ENCODE peak calls at places on chromosome 3, in six cellular contexts. R, Q, J, F, K and O are unnamed samples.

GRCh38 chr3:67017211-67017610 is 19.1 kb downstream of the KBTBD8 start:
- DNase-seq in R (no peak), F (no peak), J (peak; percentile 22), Q (no peak), K (peak; percentile 42), O (no peak)

GRCh38 chr3:149377408-149378111 is at the start of gene TM4SF1:
- DNase-seq in F (no peak), K (peak; percentile 97), J (peak; percentile 100), Q (peak; percentile 88), R (peak; percentile 39), O (peak; percentile 78)

GRCh38 chr3:122268257-122269024 is 56.6 kb upstream of the CSTA start:
- DNase-seq in K (no peak), J (no peak), Q (no peak), F (no peak), R (no peak), O (no peak)

GRCh38 chr3:150743508-150743907 is 19.5 kb downstream of the SIAH2 start:
- DNase-seq in R (no peak), F (no peak), J (peak; percentile 90), K (peak; percentile 51), Q (no peak), O (no peak)

GRCh38 chr3:189498995-189499704 is 132.0 kb upstream of the TP63 start:
- DNase-seq in J (no peak), F (no peak), Q (no peak), R (no peak), K (no peak), O (no peak)

GRCh38 chr3:184733971-184734608 is 22.2 kb upstream of the MAGEF1 start:
- DNase-seq in Q (no peak), R (no peak), K (no peak), F (no peak), J (no peak), O (no peak)

GRCh38 chr3:116141724-116142123 is 303.6 kb downstream of the LSAMP start:
- DNase-seq in R (no peak), J (no peak), K (peak; percentile 13), F (no peak), Q (no peak), O (no peak)

GRCh38 chr3:67415504-67415903 is 238.9 kb downstream of the SUCLG2 start:
- DNase-seq in J (no peak), R (no peak), Q (peak; percentile 11), K (peak; percentile 59), F (no peak), O (peak; percentile 8)

GRCh38 chr3:142618917-142619401 is 22.8 kb downstream of the PLS1 start:
- DNase-seq in J (peak; percentile 35), Q (no peak), K (no peak), R (no peak), F (no peak), O (no peak)

GRCh38 chr3:111112913-111113312 is 41.3 kb downstream of the NECTIN3 start:
- DNase-seq in J (no peak), Q (no peak), F (no peak), K (peak; percentile 79), R (no peak), O (no peak)

GRCh38 chr3:111715911-111716523 is 120.9 kb upstream of the ZBED2 start:
- DNase-seq in J (no peak), K (peak; percentile 45), F (peak; percentile 22), Q (no peak), R (peak; percentile 57), O (no peak)

GRCh38 chr3:69339766-69340165 is 46.1 kb downstream of the FRMD4B start:
- DNase-seq in Q (no peak), K (no peak), F (no peak), J (no peak), R (no peak), O (no peak)

GRCh38 chr3:52108302-52109232 is 45.7 kb downstream of the POC1A start:
- DNase-seq in Q (no peak), R (peak; percentile 19), F (no peak), J (no peak), K (no peak), O (no peak)

GRCh38 chr3:70999730-71000129 is 583.8 kb downstream of the FOXP1 start:
- DNase-seq in Q (no peak), K (peak; percentile 82), J (peak; percentile 56), R (no peak), F (no peak), O (peak; percentile 49)

GRCh38 chr3:15578272-15578671 is 23.1 kb downstream of the HACL1 start:
- DNase-seq in F (no peak), K (no peak), Q (no peak), R (no peak), J (no peak), O (no peak)

GRCh38 chr3:85081191-85081895 is 122.6 kb downstream of the CADM2 start:
- DNase-seq in J (no peak), R (peak; percentile 45), K (peak; percentile 15), Q (no peak), F (no peak), O (peak; percentile 4)

GRCh38 chr3:117660941-117661635 is 951.5 kb downstream of the TUSC7 start:
- DNase-seq in Q (no peak), R (peak; percentile 11), F (no peak), J (no peak), K (peak; percentile 80), O (peak; percentile 94)

GRCh38 chr3:17090271-17090992 is 205.7 kb downstream of the PLCL2 start:
- DNase-seq in F (no peak), R (no peak), Q (no peak), K (no peak), J (no peak), O (no peak)

GRCh38 chr3:144821583-144821982 is 850.0 kb downstream of the DIPK2A start:
- DNase-seq in J (peak; percentile 56), K (peak; percentile 1), Q (peak; percentile 59), R (no peak), F (no peak), O (peak; percentile 40)

GRCh38 chr3:72230774-72231379 is 445.9 kb upstream of the PROK2 start:
- DNase-seq in J (no peak), Q (peak; percentile 82), R (no peak), F (no peak), K (no peak), O (no peak)

GRCh38 chr3:152771120-152771519 is 63.8 kb upstream of the P2RY1 start:
- DNase-seq in Q (no peak), R (no peak), K (no peak), F (no peak), J (no peak), O (no peak)

GRCh38 chr3:105365536-105366301 is 990 bp upstream of the ALCAM start:
- DNase-seq in F (no peak), Q (no peak), J (peak; percentile 35), R (peak; percentile 37), K (peak; percentile 67), O (no peak)

GRCh38 chr3:146625117-146625775 is 20.1 kb upstream of the PLSCR5 start:
- DNase-seq in R (no peak), J (no peak), F (no peak), K (peak; percentile 2), Q (no peak), O (no peak)

GRCh38 chr3:146250449-146251382 is at the start of gene PLSCR4:
- DNase-seq in F (no peak), R (peak; percentile 73), K (peak; percentile 47), Q (no peak), J (peak; percentile 43), O (no peak)

DNA sequence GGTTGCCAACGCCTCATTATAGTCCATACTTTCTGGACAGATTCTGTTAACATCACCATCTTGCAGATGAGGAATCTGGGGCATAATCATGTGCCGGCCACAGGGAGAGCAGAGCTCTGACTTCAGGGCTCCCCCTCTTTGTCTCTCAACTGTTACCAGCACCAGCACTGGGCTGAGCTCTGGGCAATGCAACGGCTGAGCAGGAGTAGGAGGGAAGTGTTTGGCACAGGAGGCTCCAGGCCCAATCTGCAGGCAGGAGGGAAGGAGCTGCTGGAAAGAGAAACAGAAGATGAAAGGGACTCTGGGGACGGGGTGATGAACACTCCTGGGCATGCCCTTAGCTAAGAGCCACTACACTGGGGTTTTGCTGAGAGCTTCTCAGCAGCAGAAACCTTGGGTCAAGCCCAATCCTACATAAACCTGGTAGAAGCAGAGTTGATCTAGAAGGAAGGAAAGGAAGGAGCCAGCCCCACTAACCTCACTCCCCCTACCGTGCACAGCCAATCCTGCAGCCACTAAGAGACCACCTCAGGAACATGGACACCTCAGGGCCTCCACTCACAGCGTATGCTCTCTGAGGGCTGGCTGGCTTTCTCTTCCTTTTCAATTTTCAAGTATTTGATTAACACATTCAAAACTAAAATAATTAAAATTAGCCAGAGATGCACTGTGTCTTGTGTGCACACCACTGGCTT is 73.1 kb upstream of the SPATA12 start:
- DNase-seq in F (no peak), Q (no peak), K (no peak), J (no peak), R (peak; percentile 45), O (no peak)
- TF ChIP-seq CTCF in F (no peak), Q (no peak), K (peak; percentile 36), J (no peak), R (peak; percentile 57), O (peak; percentile 43)

GRCh38 chr3:192885374-192885773 is 32.3 kb downstream of the MB21D2 start:
- DNase-seq in R (no peak), J (no peak), F (no peak), K (no peak), Q (no peak), O (no peak)

GRCh38 chr3:192884831-192885356 is 32.8 kb downstream of the MB21D2 start:
- DNase-seq in J (no peak), R (no peak), Q (no peak), F (no peak), K (peak; percentile 72), O (no peak)

GRCh38 chr3:192887701-192888100 is 30.0 kb downstream of the MB21D2 start:
- DNase-seq in J (no peak), F (no peak), K (no peak), Q (no peak), R (peak; percentile 59), O (no peak)

GRCh38 chr3:192888121-192888520 is 29.5 kb downstream of the MB21D2 start:
- DNase-seq in R (no peak), F (no peak), Q (no peak), J (no peak), K (no peak), O (no peak)

GRCh38 chr3:192887047-192887446 is 30.6 kb downstream of the MB21D2 start:
- DNase-seq in K (peak; percentile 52), Q (no peak), R (no peak), J (no peak), F (no peak), O (peak; percentile 52)
- H3K4me3 ChIP-seq in K (no peak overlapping the region), Q (no peak overlapping the region), R (no peak overlapping the region), J (no peak overlapping the region), F (no peak overlapping the region), O (no peak overlapping the region)

GRCh38 chr3:38150780-38151528 is 12.5 kb downstream of the MYD88 start:
- DNase-seq in Q (no peak), J (no peak), F (no peak), R (peak; percentile 41), K (no peak), O (no peak)
- TF ChIP-seq CTCF in Q (no peak), J (no peak), F (no peak), R (peak; percentile 60), K (no peak), O (no peak)

DNA sequence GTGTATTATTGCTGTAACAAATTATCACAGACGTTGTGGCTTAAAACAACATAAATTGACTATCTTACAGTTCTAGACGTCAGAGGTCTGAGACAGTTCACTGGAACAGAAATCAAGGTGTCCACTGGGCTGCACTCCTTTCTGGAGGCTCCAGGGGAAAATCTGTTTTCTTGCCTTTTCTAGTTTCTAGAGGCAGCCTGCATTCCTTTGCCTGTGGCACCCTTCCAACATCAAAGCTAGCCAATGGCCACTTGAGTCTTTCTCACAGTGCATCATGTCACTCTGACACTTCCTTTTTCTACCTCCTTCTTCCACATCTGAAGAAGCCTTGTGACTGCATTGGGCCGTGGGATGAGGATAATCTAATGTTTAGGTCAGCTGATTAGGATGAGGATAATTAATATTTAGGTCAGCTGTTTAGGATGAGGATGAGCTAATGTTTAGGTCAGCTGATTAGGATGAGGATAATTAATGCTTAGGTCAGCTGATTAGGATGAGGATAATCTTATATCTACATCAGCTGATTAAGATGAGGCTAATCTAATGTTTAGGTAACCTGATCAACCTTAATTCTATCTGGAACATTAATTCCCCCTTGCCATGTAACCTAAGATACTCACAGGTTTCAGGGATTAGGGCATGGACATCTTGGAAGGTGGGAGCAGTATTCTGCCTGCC is 363.0 kb downstream of the ULK4 start:
- DNase-seq in F (no peak), Q (no peak), J (no peak), K (peak; percentile 17), R (no peak), O (peak; percentile 13)
- H3K4me3 ChIP-seq in F (no peak overlapping the region), Q (no peak overlapping the region), J (no peak overlapping the region), K (no peak overlapping the region), R (no peak overlapping the region), O (no peak overlapping the region)